ENCODE peak calls at places on chromosome 13, in nine cellular contexts. One of them, this sample, is unnamed.

GRCh38 chr13:36549126-36549702 is 116.9 kb downstream of the CCNA1 start:
- DNase-seq in AG20443: no peak
- DNase-seq in mammary epithelial cell: no peak
- DNase-seq in germinal center: no peak
- DNase-seq in transverse colon: no peak
- DNase-seq in left kidney: no peak
- DNase-seq in IMR-90: no peak
- DNase-seq in NCI-H1092 treated with DMSO at 0.1 percent for 48 hours: no peak
- DNase-seq in BE2C: no peak
- DNase-seq in this sample: no peak

GRCh38 chr13:90950134-90950533 is 397.4 kb upstream of the MIR17HG start:
- DNase-seq in AG20443: no peak
- DNase-seq in mammary epithelial cell: no peak
- DNase-seq in germinal center: no peak
- DNase-seq in transverse colon: no peak
- DNase-seq in left kidney: no peak
- DNase-seq in IMR-90: no peak
- DNase-seq in NCI-H1092 treated with DMSO at 0.1 percent for 48 hours: no peak
- DNase-seq in BE2C: no peak
- DNase-seq in this sample: no peak

GRCh38 chr13:43878897-43879322 is 630 bp downstream of the CCDC122 start:
- DNase-seq in AG20443: peak
- DNase-seq in mammary epithelial cell: peak
- DNase-seq in germinal center: no peak
- DNase-seq in transverse colon: peak
- DNase-seq in left kidney: peak
- DNase-seq in IMR-90: peak
- DNase-seq in NCI-H1092 treated with DMSO at 0.1 percent for 48 hours: no peak
- DNase-seq in BE2C: no peak
- DNase-seq in this sample: peak

GRCh38 chr13:36665630-36666029 is 8.2 kb upstream of the SERTM1 start:
- DNase-seq in AG20443: no peak
- DNase-seq in mammary epithelial cell: no peak
- DNase-seq in germinal center: no peak
- DNase-seq in transverse colon: no peak
- DNase-seq in left kidney: no peak
- DNase-seq in IMR-90: no peak
- DNase-seq in NCI-H1092 treated with DMSO at 0.1 percent for 48 hours: no peak
- DNase-seq in BE2C: no peak
- DNase-seq in this sample: no peak

GRCh38 chr13:111099292-111099691 is 15.8 kb upstream of the ARHGEF7 start:
- DNase-seq in AG20443: no peak
- DNase-seq in mammary epithelial cell: peak
- DNase-seq in germinal center: no peak
- DNase-seq in transverse colon: no peak
- DNase-seq in left kidney: no peak
- DNase-seq in IMR-90: no peak
- DNase-seq in NCI-H1092 treated with DMSO at 0.1 percent for 48 hours: no peak
- DNase-seq in BE2C: no peak
- DNase-seq in this sample: no peak

GRCh38 chr13:69935043-69935442 is 172.6 kb upstream of the ATXN8OS start:
- DNase-seq in AG20443: no peak
- DNase-seq in mammary epithelial cell: peak
- DNase-seq in germinal center: no peak
- DNase-seq in transverse colon: no peak
- DNase-seq in left kidney: no peak
- DNase-seq in IMR-90: no peak
- DNase-seq in NCI-H1092 treated with DMSO at 0.1 percent for 48 hours: no peak
- DNase-seq in BE2C: peak
- DNase-seq in this sample: peak

GRCh38 chr13:51728972-51729371 is 75.0 kb downstream of the DHRS12 start:
- DNase-seq in AG20443: peak
- DNase-seq in mammary epithelial cell: peak
- DNase-seq in germinal center: no peak
- DNase-seq in transverse colon: no peak
- DNase-seq in left kidney: no peak
- DNase-seq in IMR-90: peak
- DNase-seq in NCI-H1092 treated with DMSO at 0.1 percent for 48 hours: no peak
- DNase-seq in BE2C: no peak
- DNase-seq in this sample: no peak

GRCh38 chr13:46850214-46850613 is 46.6 kb downstream of the HTR2A start:
- DNase-seq in AG20443: no peak
- DNase-seq in mammary epithelial cell: no peak
- DNase-seq in germinal center: no peak
- DNase-seq in transverse colon: no peak
- DNase-seq in left kidney: no peak
- DNase-seq in IMR-90: no peak
- DNase-seq in NCI-H1092 treated with DMSO at 0.1 percent for 48 hours: no peak
- DNase-seq in BE2C: no peak
- DNase-seq in this sample: no peak

GRCh38 chr13:107866666-107867623 is 348.4 kb downstream of the LIG4 start:
- DNase-seq in AG20443: peak
- DNase-seq in mammary epithelial cell: peak
- DNase-seq in germinal center: no peak
- DNase-seq in transverse colon: no peak
- DNase-seq in left kidney: peak
- DNase-seq in IMR-90: peak
- DNase-seq in NCI-H1092 treated with DMSO at 0.1 percent for 48 hours: peak
- DNase-seq in BE2C: peak
- DNase-seq in this sample: no peak

GRCh38 chr13:83810136-83810535 is 72.1 kb downstream of the SLITRK1 start:
- DNase-seq in AG20443: no peak
- DNase-seq in mammary epithelial cell: no peak
- DNase-seq in germinal center: no peak
- DNase-seq in transverse colon: no peak
- DNase-seq in left kidney: no peak
- DNase-seq in IMR-90: no peak
- DNase-seq in NCI-H1092 treated with DMSO at 0.1 percent for 48 hours: no peak
- DNase-seq in BE2C: no peak
- DNase-seq in this sample: no peak

GRCh38 chr13:113620036-113620435 is 35.5 kb downstream of the TFDP1 start:
- DNase-seq in AG20443: no peak
- DNase-seq in mammary epithelial cell: no peak
- DNase-seq in germinal center: no peak
- DNase-seq in transverse colon: no peak
- DNase-seq in left kidney: no peak
- DNase-seq in IMR-90: no peak
- DNase-seq in NCI-H1092 treated with DMSO at 0.1 percent for 48 hours: no peak
- DNase-seq in BE2C: no peak
- DNase-seq in this sample: no peak

GRCh38 chr13:36919833-36920611 is at the start of gene SMAD9:
- DNase-seq in AG20443: peak
- DNase-seq in mammary epithelial cell: peak
- DNase-seq in germinal center: peak
- DNase-seq in transverse colon: peak
- DNase-seq in left kidney: peak
- DNase-seq in IMR-90: peak
- DNase-seq in NCI-H1092 treated with DMSO at 0.1 percent for 48 hours: peak
- DNase-seq in BE2C: peak
- DNase-seq in this sample: peak

GRCh38 chr13:26307701-26308100 is 53.8 kb downstream of the CDK8 start:
- DNase-seq in AG20443: no peak
- DNase-seq in mammary epithelial cell: peak
- DNase-seq in germinal center: no peak
- DNase-seq in transverse colon: no peak
- DNase-seq in left kidney: no peak
- DNase-seq in IMR-90: no peak
- DNase-seq in NCI-H1092 treated with DMSO at 0.1 percent for 48 hours: no peak
- DNase-seq in BE2C: no peak
- DNase-seq in this sample: no peak

GRCh38 chr13:44280461-44280860 is 93.2 kb upstream of the SERP2 start:
- DNase-seq in AG20443: no peak
- DNase-seq in mammary epithelial cell: peak
- DNase-seq in germinal center: no peak
- DNase-seq in transverse colon: no peak
- DNase-seq in left kidney: peak
- DNase-seq in IMR-90: peak
- DNase-seq in NCI-H1092 treated with DMSO at 0.1 percent for 48 hours: no peak
- DNase-seq in BE2C: no peak
- DNase-seq in this sample: no peak